ENCODE peak calls at places on chromosome 20, in eight cellular contexts. One of them, this sample, is unnamed.

GRCh38 chr20:47392015-47392720 is 35.7 kb upstream of the ZMYND8 start:
- DNase-seq in stomach: peak
- DNase-seq in breast epithelium: no peak
- DNase-seq in foreskin fibroblast: peak
- DNase-seq in upper lobe of right lung: no peak
- DNase-seq in fibroblast of mammary gland: peak
- DNase-seq in BE2C: peak
- DNase-seq in GM23338: peak
- DNase-seq in this sample: peak

GRCh38 chr20:47691632-47692031 is 93.6 kb downstream of the SULF2 start:
- DNase-seq in breast epithelium: no peak
- DNase-seq in BE2C: no peak
- DNase-seq in fibroblast of mammary gland: peak
- DNase-seq in foreskin fibroblast: peak
- DNase-seq in upper lobe of right lung: no peak
- DNase-seq in stomach: no peak
- DNase-seq in GM23338: peak
- DNase-seq in this sample: peak

GRCh38 chr20:19583532-19584175 is 174.4 kb upstream of the RIN2 start:
- DNase-seq in fibroblast of mammary gland: peak
- DNase-seq in GM23338: peak
- DNase-seq in upper lobe of right lung: peak
- DNase-seq in breast epithelium: peak
- DNase-seq in foreskin fibroblast: peak
- DNase-seq in BE2C: peak
- DNase-seq in stomach: peak
- DNase-seq in this sample: peak

GRCh38 chr20:17453592-17453991 is 77.6 kb downstream of the BFSP1 start:
- DNase-seq in foreskin fibroblast: no peak
- DNase-seq in fibroblast of mammary gland: no peak
- DNase-seq in upper lobe of right lung: no peak
- DNase-seq in breast epithelium: no peak
- DNase-seq in BE2C: no peak
- DNase-seq in GM23338: no peak
- DNase-seq in stomach: no peak
- DNase-seq in this sample: no peak

GRCh38 chr20:25248501-25249172 is 752 bp downstream of the PYGB start:
- DNase-seq in foreskin fibroblast: peak
- DNase-seq in GM23338: peak
- DNase-seq in fibroblast of mammary gland: peak
- DNase-seq in breast epithelium: no peak
- DNase-seq in upper lobe of right lung: peak
- DNase-seq in stomach: peak
- DNase-seq in BE2C: peak
- DNase-seq in this sample: peak

GRCh38 chr20:19858972-19859371 is 100.9 kb downstream of the RIN2 start:
- DNase-seq in breast epithelium: no peak
- DNase-seq in stomach: no peak
- DNase-seq in GM23338: no peak
- DNase-seq in BE2C: no peak
- DNase-seq in upper lobe of right lung: no peak
- DNase-seq in foreskin fibroblast: peak
- DNase-seq in fibroblast of mammary gland: peak
- DNase-seq in this sample: no peak

GRCh38 chr20:17969276-17969883 is 562 bp downstream of the MGME1 start:
- DNase-seq in fibroblast of mammary gland: no peak
- DNase-seq in stomach: peak
- DNase-seq in breast epithelium: no peak
- DNase-seq in upper lobe of right lung: no peak
- DNase-seq in foreskin fibroblast: peak
- DNase-seq in GM23338: peak
- DNase-seq in BE2C: peak
- DNase-seq in this sample: peak

GRCh38 chr20:49712918-49713778 is 530 bp downstream of the B4GALT5 start:
- DNase-seq in foreskin fibroblast: peak
- DNase-seq in upper lobe of right lung: peak
- DNase-seq in BE2C: peak
- DNase-seq in stomach: peak
- DNase-seq in breast epithelium: no peak
- DNase-seq in GM23338: peak
- DNase-seq in fibroblast of mammary gland: no peak
- DNase-seq in this sample: no peak

GRCh38 chr20:4563534-4563933 is 158.2 kb upstream of the PRND start:
- DNase-seq in BE2C: no peak
- DNase-seq in GM23338: peak
- DNase-seq in foreskin fibroblast: peak
- DNase-seq in fibroblast of mammary gland: peak
- DNase-seq in upper lobe of right lung: no peak
- DNase-seq in stomach: no peak
- DNase-seq in breast epithelium: no peak
- DNase-seq in this sample: peak
- TF ChIP-seq CTCF in BE2C: no peak
- TF ChIP-seq CTCF in GM23338: no peak
- TF ChIP-seq CTCF in foreskin fibroblast: peak
- TF ChIP-seq CTCF in fibroblast of mammary gland: peak
- TF ChIP-seq CTCF in upper lobe of right lung: no peak
- TF ChIP-seq CTCF in stomach: no peak
- TF ChIP-seq CTCF in breast epithelium: no peak
- TF ChIP-seq CTCF in this sample: peak

DNA sequence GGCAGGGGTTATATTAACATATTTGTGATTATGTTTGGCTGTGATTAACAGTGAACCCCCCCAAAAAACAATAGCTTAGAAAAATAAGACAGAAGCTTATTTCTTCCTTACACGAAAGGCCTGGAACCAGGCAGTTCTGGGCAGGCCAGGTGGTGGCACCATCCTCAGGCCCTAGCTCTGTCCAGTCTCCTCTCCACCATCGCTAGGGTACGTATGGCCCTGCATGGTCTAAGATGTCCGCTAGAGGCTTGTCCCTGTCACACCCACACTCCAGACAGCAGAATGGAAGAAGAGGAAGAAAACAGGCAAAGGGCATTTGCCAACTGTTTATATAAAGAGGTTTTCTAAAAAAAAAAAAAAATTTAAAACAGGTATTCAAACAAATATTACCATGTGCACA is 6.6 kb downstream of the TGM3 start:
- DNase-seq in fibroblast of mammary gland: no peak
- DNase-seq in GM23338: peak
- DNase-seq in BE2C: no peak
- DNase-seq in upper lobe of right lung: no peak
- DNase-seq in foreskin fibroblast: no peak
- DNase-seq in breast epithelium: no peak
- DNase-seq in stomach: no peak
- DNase-seq in this sample: no peak
- TF ChIP-seq CTCF in fibroblast of mammary gland: no peak
- TF ChIP-seq CTCF in GM23338: peak
- TF ChIP-seq CTCF in BE2C: no peak
- TF ChIP-seq CTCF in upper lobe of right lung: peak
- TF ChIP-seq CTCF in foreskin fibroblast: no peak
- TF ChIP-seq CTCF in breast epithelium: no peak
- TF ChIP-seq CTCF in stomach: no peak
- TF ChIP-seq CTCF in this sample: no peak

GRCh38 chr20:34558320-34559202 is at the start of gene MAP1LC3A:
- DNase-seq in foreskin fibroblast: peak
- DNase-seq in breast epithelium: peak
- DNase-seq in BE2C: peak
- DNase-seq in upper lobe of right lung: peak
- DNase-seq in fibroblast of mammary gland: peak
- DNase-seq in stomach: peak
- DNase-seq in GM23338: peak
- DNase-seq in this sample: peak
- TF ChIP-seq CTCF in foreskin fibroblast: no peak
- TF ChIP-seq CTCF in breast epithelium: no peak
- TF ChIP-seq CTCF in BE2C: no peak
- TF ChIP-seq CTCF in upper lobe of right lung: no peak
- TF ChIP-seq CTCF in fibroblast of mammary gland: no peak
- TF ChIP-seq CTCF in stomach: no peak
- TF ChIP-seq CTCF in GM23338: no peak
- TF ChIP-seq CTCF in this sample: no peak

GRCh38 chr20:34062651-34063482 is 49.2 kb downstream of the EIF2S2 start:
- DNase-seq in breast epithelium: no peak
- DNase-seq in fibroblast of mammary gland: peak
- DNase-seq in GM23338: no peak
- DNase-seq in upper lobe of right lung: no peak
- DNase-seq in stomach: no peak
- DNase-seq in foreskin fibroblast: peak
- DNase-seq in BE2C: no peak
- DNase-seq in this sample: no peak

GRCh38 chr20:34061695-34062094 is 50.3 kb downstream of the EIF2S2 start:
- DNase-seq in breast epithelium: no peak
- DNase-seq in foreskin fibroblast: no peak
- DNase-seq in stomach: no peak
- DNase-seq in upper lobe of right lung: no peak
- DNase-seq in GM23338: no peak
- DNase-seq in BE2C: no peak
- DNase-seq in fibroblast of mammary gland: no peak
- DNase-seq in this sample: no peak

GRCh38 chr20:34064286-34064685 is 47.8 kb downstream of the EIF2S2 start:
- DNase-seq in stomach: no peak
- DNase-seq in foreskin fibroblast: no peak
- DNase-seq in fibroblast of mammary gland: no peak
- DNase-seq in BE2C: no peak
- DNase-seq in GM23338: no peak
- DNase-seq in breast epithelium: no peak
- DNase-seq in upper lobe of right lung: no peak
- DNase-seq in this sample: no peak

GRCh38 chr20:34058831-34059230 is 53.2 kb downstream of the EIF2S2 start:
- DNase-seq in BE2C: no peak
- DNase-seq in GM23338: no peak
- DNase-seq in stomach: no peak
- DNase-seq in breast epithelium: no peak
- DNase-seq in upper lobe of right lung: no peak
- DNase-seq in fibroblast of mammary gland: peak
- DNase-seq in foreskin fibroblast: peak
- DNase-seq in this sample: peak

DNA sequence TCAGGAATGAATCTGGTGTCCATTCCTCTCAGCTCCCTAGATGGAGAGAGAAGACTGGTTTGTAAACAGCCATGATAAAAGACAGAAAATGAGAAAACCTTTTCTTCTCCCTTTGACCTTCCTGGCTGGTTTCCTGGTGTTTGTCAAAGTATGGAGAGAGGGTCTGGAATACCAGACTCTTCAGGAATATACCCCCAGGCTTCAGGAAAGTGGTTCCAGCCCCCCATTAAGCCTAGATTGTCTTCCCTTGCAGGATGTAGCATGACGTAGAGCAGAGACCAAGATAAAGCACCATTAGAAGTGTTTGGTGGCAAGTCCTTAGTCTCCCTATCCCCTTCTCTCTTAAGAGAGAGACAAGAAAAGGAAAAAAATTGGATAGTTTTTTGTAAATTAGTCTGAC is 51.1 kb downstream of the EIF2S2 start:
- DNase-seq in stomach: no peak
- DNase-seq in breast epithelium: no peak
- DNase-seq in foreskin fibroblast: no peak
- DNase-seq in BE2C: peak
- DNase-seq in fibroblast of mammary gland: no peak
- DNase-seq in GM23338: no peak
- DNase-seq in upper lobe of right lung: no peak
- DNase-seq in this sample: no peak
- TF ChIP-seq CTCF in stomach: no peak
- TF ChIP-seq CTCF in breast epithelium: no peak
- TF ChIP-seq CTCF in foreskin fibroblast: no peak
- TF ChIP-seq CTCF in BE2C: no peak
- TF ChIP-seq CTCF in fibroblast of mammary gland: no peak
- TF ChIP-seq CTCF in GM23338: no peak
- TF ChIP-seq CTCF in upper lobe of right lung: no peak
- TF ChIP-seq CTCF in this sample: no peak

GRCh38 chr20:3405139-3405538 is 2.3 kb downstream of the DNAAF9 start:
- DNase-seq in breast epithelium: no peak
- DNase-seq in foreskin fibroblast: no peak
- DNase-seq in fibroblast of mammary gland: no peak
- DNase-seq in stomach: no peak
- DNase-seq in BE2C: no peak
- DNase-seq in GM23338: no peak
- DNase-seq in upper lobe of right lung: no peak
- DNase-seq in this sample: no peak

GRCh38 chr20:3407426-3408250 is at the start of gene DNAAF9:
- DNase-seq in breast epithelium: peak
- DNase-seq in upper lobe of right lung: peak
- DNase-seq in BE2C: peak
- DNase-seq in GM23338: peak
- DNase-seq in stomach: peak
- DNase-seq in fibroblast of mammary gland: peak
- DNase-seq in foreskin fibroblast: peak
- DNase-seq in this sample: peak

GRCh38 chr20:3408251-3408637 is 775 bp upstream of the DNAAF9 start:
- DNase-seq in fibroblast of mammary gland: no peak
- DNase-seq in stomach: no peak
- DNase-seq in BE2C: no peak
- DNase-seq in GM23338: no peak
- DNase-seq in upper lobe of right lung: no peak
- DNase-seq in breast epithelium: no peak
- DNase-seq in foreskin fibroblast: no peak
- DNase-seq in this sample: no peak

GRCh38 chr20:3405696-3406358 is 1.6 kb downstream of the DNAAF9 start:
- DNase-seq in stomach: no peak
- DNase-seq in foreskin fibroblast: peak
- DNase-seq in BE2C: no peak
- DNase-seq in GM23338: no peak
- DNase-seq in fibroblast of mammary gland: peak
- DNase-seq in breast epithelium: no peak
- DNase-seq in upper lobe of right lung: no peak
- DNase-seq in this sample: no peak

GRCh38 chr20:3406481-3407425 is 716 bp downstream of the DNAAF9 start:
- DNase-seq in upper lobe of right lung: peak
- DNase-seq in stomach: peak
- DNase-seq in foreskin fibroblast: peak
- DNase-seq in fibroblast of mammary gland: peak
- DNase-seq in GM23338: peak
- DNase-seq in BE2C: peak
- DNase-seq in breast epithelium: peak
- DNase-seq in this sample: peak
- TF ChIP-seq CTCF in upper lobe of right lung: no peak
- TF ChIP-seq CTCF in stomach: no peak
- TF ChIP-seq CTCF in foreskin fibroblast: no peak
- TF ChIP-seq CTCF in fibroblast of mammary gland: no peak
- TF ChIP-seq CTCF in GM23338: no peak
- TF ChIP-seq CTCF in BE2C: no peak
- TF ChIP-seq CTCF in breast epithelium: no peak
- TF ChIP-seq CTCF in this sample: peak

DNA sequence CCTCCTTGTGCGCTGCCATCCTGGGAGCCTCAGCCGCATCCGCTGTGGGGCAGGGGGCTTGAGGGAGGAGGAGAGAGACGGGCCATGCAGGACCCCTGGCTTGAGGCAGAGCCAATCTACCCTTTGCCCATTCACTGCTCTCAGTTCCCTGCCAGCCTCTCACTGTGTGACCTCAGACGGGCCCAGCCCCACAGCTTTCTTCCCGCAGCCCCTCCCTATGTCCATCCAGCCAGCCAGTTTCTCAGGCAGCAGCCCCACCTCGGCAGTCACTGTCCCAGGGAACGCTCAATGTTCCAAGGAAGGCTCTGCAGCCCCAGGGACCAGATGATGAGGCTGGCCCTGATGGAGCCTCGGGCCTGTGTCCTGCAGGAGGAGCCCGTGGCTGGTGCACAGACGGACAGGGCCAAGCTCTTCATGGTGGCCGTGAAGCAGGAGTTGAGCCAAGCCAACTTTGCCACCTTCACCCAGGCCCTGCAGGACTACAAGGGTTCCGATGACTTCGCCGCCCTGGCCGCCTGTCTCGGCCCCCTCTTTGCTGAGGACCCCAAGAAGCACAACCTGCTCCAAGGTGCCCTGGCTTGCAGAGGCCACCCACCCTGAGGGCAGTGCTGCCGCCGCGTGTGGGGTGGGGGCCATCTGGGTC is 3.9 kb upstream of the TNFRSF6B start:
- DNase-seq in stomach: no peak
- DNase-seq in upper lobe of right lung: no peak
- DNase-seq in fibroblast of mammary gland: no peak
- DNase-seq in foreskin fibroblast: peak
- DNase-seq in GM23338: no peak
- DNase-seq in BE2C: no peak
- DNase-seq in breast epithelium: no peak
- DNase-seq in this sample: no peak
- TF ChIP-seq CTCF in stomach: no peak
- TF ChIP-seq CTCF in upper lobe of right lung: no peak
- TF ChIP-seq CTCF in fibroblast of mammary gland: no peak
- TF ChIP-seq CTCF in foreskin fibroblast: no peak
- TF ChIP-seq CTCF in GM23338: no peak
- TF ChIP-seq CTCF in BE2C: no peak
- TF ChIP-seq CTCF in breast epithelium: no peak
- TF ChIP-seq CTCF in this sample: no peak